ENCODE peak calls at places on chromosomes 4 and X, in six cellular contexts. R is kidney epithelial cell; W is cardiac fibroblast; Y is CD4-positive, alpha-beta T cell; B is left ventricle myocardium inferior; M is spleen. T is an unnamed sample.

GRCh38 chrX:109352121-109352556 is 129.7 kb downstream of the GUCY2F start:
- DNase-seq in B (peak; percentile 14), M (no peak), R (no peak), Y (no peak), W (peak; percentile 72), T (no peak)

GRCh38 chrX:121958886-121959285 is 911.5 kb downstream of the GLUD2 start:
- DNase-seq in B (no peak), M (no peak), Y (no peak), W (peak; percentile 2), R (no peak), T (no peak)

GRCh38 chr4:101127176-101127790 is 220.0 kb downstream of the PPP3CA start:
- DNase-seq in Y (no peak), R (no peak), W (no peak), B (no peak), M (no peak), T (no peak)

GRCh38 chr4:18214656-18215055 is 193.1 kb upstream of the LCORL start:
- DNase-seq in M (no peak), B (no peak), R (no peak), W (no peak), Y (no peak), T (peak; percentile 21)

GRCh38 chrX:13398073-13398823 is 78.4 kb upstream of the ATXN3L start:
- DNase-seq in Y (no peak), W (peak; percentile 97), M (no peak), R (peak; percentile 99), B (no peak), T (no peak)

GRCh38 chrX:36414056-36414455 is 494.5 kb downstream of the CFAP47 start:
- DNase-seq in R (peak; percentile 12), B (no peak), W (no peak), M (no peak), Y (no peak), T (no peak)

GRCh38 chrX:44922980-44923379 is 50.0 kb downstream of the KDM6A start:
- DNase-seq in B (no peak), W (no peak), R (no peak), M (no peak), Y (no peak), T (no peak)

GRCh38 chrX:154396948-154397887 is 959 bp upstream of the RPL10 start:
- DNase-seq in Y (no peak), R (no peak), M (peak; percentile 92), W (peak; percentile 65), B (peak; percentile 81), T (peak; percentile 79)

GRCh38 chrX:63713510-63713909 is 71.5 kb downstream of the ARHGEF9 start:
- DNase-seq in Y (no peak), B (peak; percentile 29), W (peak; percentile 61), R (no peak), M (no peak), T (no peak)

GRCh38 chr4:20868108-20868507 is 167.8 kb downstream of the PACRGL start:
- DNase-seq in W (no peak), Y (no peak), R (no peak), B (no peak), M (no peak), T (no peak)

GRCh38 chr4:138217567-138217966 is 24.6 kb downstream of the SLC7A11 start:
- DNase-seq in Y (no peak), B (no peak), M (no peak), W (no peak), R (no peak), T (peak; percentile 29)

GRCh38 chr4:3663791-3664190 is 102.4 kb upstream of the ADRA2C start:
- DNase-seq in Y (no peak), M (no peak), B (no peak), R (no peak), W (no peak), T (no peak)

GRCh38 chr4:38989487-38989886 is 42.7 kb downstream of the TMEM156 start:
- DNase-seq in B (no peak), Y (no peak), W (no peak), R (no peak), M (no peak), T (no peak)

GRCh38 chr4:147596377-147596776 is 20.8 kb upstream of the TMEM184C start:
- DNase-seq in Y (no peak), B (no peak), M (no peak), R (no peak), W (no peak), T (no peak)

GRCh38 chrX:6679988-6680387 is 145.1 kb upstream of the VCX3A start:
- DNase-seq in W (no peak), Y (no peak), M (no peak), R (no peak), B (no peak), T (no peak)

GRCh38 chrX:69424161-69424560 is 80.0 kb upstream of the NALF2 start:
- DNase-seq in B (no peak), W (peak; percentile 25), Y (no peak), R (no peak), M (no peak), T (no peak)

GRCh38 chr4:30842689-30843088 is 122.5 kb downstream of the PCDH7 start:
- DNase-seq in R (no peak), B (no peak), W (no peak), M (no peak), Y (no peak), T (no peak)

GRCh38 chrX:109732319-109732779 is 708 bp downstream of the ACSL4 start:
- DNase-seq in R (no peak), W (peak; percentile 53), M (no peak), Y (peak; percentile 3), B (no peak), T (peak; percentile 9)

GRCh38 chr4:22762548-22762947 is 69.8 kb downstream of the GBA3 start:
- DNase-seq in W (no peak), B (no peak), M (no peak), R (no peak), Y (no peak), T (no peak)

GRCh38 chr4:124631760-124632159 is 80.8 kb downstream of the ANKRD50 start:
- DNase-seq in M (no peak), B (no peak), R (peak; percentile 96), W (peak; percentile 94), Y (no peak), T (no peak)

GRCh38 chrX:70480660-70481018 is 36.0 kb downstream of the DLG3 start:
- DNase-seq in Y (no peak), W (peak; percentile 30), R (no peak), B (peak; percentile 35), M (no peak), T (no peak)

GRCh38 chrX:103831342-103831802 is 685 bp downstream of the RAB9B start:
- DNase-seq in B (no peak), Y (no peak), W (no peak), M (no peak), R (no peak), T (no peak)

GRCh38 chr4:186651624-186652023 is 72.0 kb downstream of the FAT1 start:
- DNase-seq in B (peak; percentile 65), Y (no peak), M (no peak), W (peak; percentile 41), R (no peak), T (no peak)

GRCh38 chr4:82994834-82995233 is 15.8 kb downstream of the LIN54 start:
- DNase-seq in W (no peak), M (no peak), R (no peak), B (no peak), Y (no peak), T (no peak)

GRCh38 chr4:163590103-163590502 is 95.6 kb downstream of the TMA16 start:
- DNase-seq in M (no peak), B (no peak), W (no peak), Y (no peak), R (no peak), T (no peak)

GRCh38 chr4:17630228-17630627 is 15.8 kb downstream of the MED28 start:
- DNase-seq in Y (no peak), W (no peak), R (no peak), M (no peak), B (no peak), T (no peak)

DNA sequence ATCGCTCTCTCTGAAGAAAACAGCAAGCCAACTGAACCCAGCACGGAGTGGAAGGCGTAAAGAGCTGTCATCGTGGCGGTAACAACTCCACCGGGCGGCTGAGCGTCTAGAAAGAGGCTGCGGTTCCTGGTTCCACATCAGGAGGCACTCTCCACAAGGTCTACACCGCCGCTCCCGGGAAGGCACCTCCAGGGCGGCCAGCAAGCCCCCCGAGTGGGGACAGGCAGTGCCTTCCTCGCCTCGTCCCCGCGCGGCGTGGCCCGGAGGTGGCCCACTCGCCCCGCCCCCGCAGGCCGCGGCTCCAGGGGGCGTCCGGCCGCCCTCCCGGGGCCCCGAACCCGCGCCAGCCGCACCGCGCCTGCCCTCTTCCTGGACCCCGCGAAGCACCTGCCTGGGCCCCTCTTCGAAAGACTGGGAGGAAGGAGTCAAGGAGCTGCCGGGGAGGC is 747 bp downstream of the KLHL8 start:
- DNase-seq in Y (peak; percentile 35), W (peak; percentile 55), B (peak; percentile 44), M (peak; percentile 93), R (no peak), T (peak; percentile 60)
- TF ChIP-seq CTCF in Y (no peak), W (peak; percentile 21), B (peak; percentile 41), M (peak; percentile 39), R (peak; percentile 25), T (no peak)

GRCh38 chr4:105495667-105496066 is 21.8 kb upstream of the PPA2 start:
- DNase-seq in Y (no peak), B (no peak), W (no peak), M (no peak), R (no peak), T (no peak)

DNA sequence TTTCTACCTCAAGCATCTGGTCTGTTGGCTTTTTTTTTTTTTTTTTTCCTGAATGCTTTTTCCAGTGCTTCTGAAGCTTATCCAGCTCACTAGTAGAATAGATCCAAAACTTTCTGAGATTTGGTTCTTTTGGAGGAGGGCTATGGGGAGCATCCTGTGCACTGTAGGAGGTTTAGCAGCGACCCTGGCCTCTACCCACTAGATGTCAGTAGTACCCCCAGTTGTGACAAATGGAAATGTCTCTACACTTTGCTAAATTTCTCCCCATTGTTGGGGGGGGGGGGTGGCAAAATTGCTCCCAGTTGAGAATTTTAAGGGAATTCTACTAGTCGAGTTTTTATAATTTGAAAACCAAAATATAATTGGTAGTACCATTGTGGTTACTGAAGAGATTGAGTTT is 23.0 kb upstream of the PPA2 start:
- DNase-seq in M (no peak), Y (no peak), W (no peak), B (no peak), R (no peak), T (no peak)
- TF ChIP-seq CTCF in M (no peak), Y (no peak), W (peak; percentile 6), B (peak; percentile 28), R (peak; percentile 50), T (no peak)

DNA sequence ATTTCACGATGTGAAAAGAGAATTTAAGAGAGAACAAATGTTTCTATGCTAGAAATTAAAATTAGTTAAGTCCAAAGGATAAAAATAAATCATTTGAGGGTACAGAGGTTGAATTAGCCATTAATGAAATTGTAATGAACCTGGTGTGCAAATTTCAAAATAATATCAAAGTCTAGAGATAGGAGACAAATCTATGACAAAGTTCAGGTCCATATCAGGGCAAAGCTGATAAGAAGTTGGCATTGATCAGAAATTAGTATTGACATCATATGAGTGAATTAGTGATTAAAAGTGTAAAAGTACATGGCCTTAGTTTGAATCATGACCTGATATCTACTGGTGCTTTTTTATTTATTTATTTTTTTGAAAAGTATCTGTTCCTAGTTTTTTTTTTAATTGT is 33.8 kb upstream of the UGT2A3 start:
- DNase-seq in Y (no peak), W (no peak), R (no peak), M (no peak), B (no peak), T (no peak)
- TF ChIP-seq CTCF in Y (no peak), W (no peak), R (no peak), M (no peak), B (no peak), T (no peak)

DNA sequence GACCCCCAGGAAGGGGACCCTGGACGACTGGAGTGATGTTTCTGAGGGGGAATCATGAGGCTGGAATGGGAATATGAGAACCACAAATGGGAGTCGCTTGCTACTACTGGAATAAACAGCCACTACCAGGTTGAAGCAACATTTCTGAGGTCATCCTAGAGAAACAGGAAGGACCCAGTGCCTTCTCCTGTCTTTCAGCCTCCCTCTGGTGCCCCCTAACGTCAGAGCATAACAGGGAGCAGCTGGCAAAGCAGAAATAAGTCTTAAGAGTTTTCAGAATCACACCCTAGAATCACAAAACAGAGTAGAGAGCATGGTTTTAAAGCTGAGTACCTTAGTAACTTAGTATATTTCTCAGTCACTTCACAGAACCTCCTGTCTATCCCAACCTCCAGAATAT is 347.8 kb upstream of the PITX2 start:
- DNase-seq in R (no peak), Y (no peak), B (no peak), M (no peak), W (peak; percentile 48), T (peak; percentile 65)
- TF ChIP-seq CTCF in R (peak; percentile 62), Y (no peak), B (peak; percentile 9), M (no peak), W (peak; percentile 58), T (peak; percentile 34)

T was measured in glutamatergic neuron.